ENCODE peak calls at places on chromosome 7, in four cellular contexts. One of them, this sample, is unnamed.

GRCh38 chr7:74587435-74588126 is 69.9 kb upstream of the GTF2I start:
- DNase-seq in GM13976: peak; percentile 89
- DNase-seq in PC-3: peak; percentile 83
- DNase-seq in choroid plexus epithelial cell: peak; percentile 93
- DNase-seq in this sample: peak; percentile 81

GRCh38 chr7:107857541-107857912 is 33.5 kb upstream of the DLD start:
- DNase-seq in GM13976: no peak
- DNase-seq in PC-3: peak; percentile 76
- DNase-seq in choroid plexus epithelial cell: peak; percentile 62
- DNase-seq in this sample: no peak

GRCh38 chr7:17774248-17774647 is 166.0 kb downstream of the SNX13 start:
- DNase-seq in GM13976: no peak
- DNase-seq in PC-3: peak; percentile 78
- DNase-seq in choroid plexus epithelial cell: peak; percentile 80
- DNase-seq in this sample: no peak

GRCh38 chr7:121302214-121302745 is 26.5 kb upstream of the WNT16 start:
- DNase-seq in GM13976: no peak
- DNase-seq in PC-3: peak; percentile 84
- DNase-seq in choroid plexus epithelial cell: peak; percentile 75
- DNase-seq in this sample: no peak

GRCh38 chr7:111091623-111092370 is 870 bp downstream of the LRRN3 start:
- DNase-seq in GM13976: no peak
- DNase-seq in PC-3: no peak
- DNase-seq in choroid plexus epithelial cell: no peak
- DNase-seq in this sample: no peak

GRCh38 chr7:140027866-140028265 is 34.9 kb downstream of the PARP12 start:
- DNase-seq in GM13976: no peak
- DNase-seq in PC-3: no peak
- DNase-seq in choroid plexus epithelial cell: no peak
- DNase-seq in this sample: no peak

GRCh38 chr7:68862736-68863135 is 735.5 kb upstream of the AUTS2 start:
- DNase-seq in GM13976: no peak
- DNase-seq in PC-3: no peak
- DNase-seq in choroid plexus epithelial cell: no peak
- DNase-seq in this sample: no peak

GRCh38 chr7:19112290-19113000 is 5.0 kb downstream of the TWIST1 start:
- DNase-seq in GM13976: no peak
- DNase-seq in PC-3: no peak
- DNase-seq in choroid plexus epithelial cell: peak; percentile 96
- DNase-seq in this sample: no peak

GRCh38 chr7:5766321-5766761 is 15.1 kb downstream of the RNF216 start:
- DNase-seq in GM13976: no peak
- DNase-seq in PC-3: peak; percentile 24
- DNase-seq in choroid plexus epithelial cell: peak; percentile 69
- DNase-seq in this sample: no peak

GRCh38 chr7:40859965-40860543 is 725.2 kb downstream of the SUGCT start:
- DNase-seq in GM13976: no peak
- DNase-seq in PC-3: no peak
- DNase-seq in choroid plexus epithelial cell: no peak
- DNase-seq in this sample: no peak

GRCh38 chr7:57218196-57218716 is 86.0 kb upstream of the ZNF479 start:
- DNase-seq in GM13976: no peak
- DNase-seq in PC-3: no peak
- DNase-seq in choroid plexus epithelial cell: no peak
- DNase-seq in this sample: no peak

GRCh38 chr7:38374507-38374906 is 101.1 kb upstream of the TARP start:
- DNase-seq in GM13976: peak; percentile 61
- DNase-seq in PC-3: peak; percentile 48
- DNase-seq in choroid plexus epithelial cell: peak; percentile 67
- DNase-seq in this sample: peak; percentile 43

GRCh38 chr7:29138588-29138987 is 7.7 kb downstream of the CPVL start:
- DNase-seq in GM13976: no peak
- DNase-seq in PC-3: no peak
- DNase-seq in choroid plexus epithelial cell: no peak
- DNase-seq in this sample: no peak

GRCh38 chr7:101833799-101834198 is 16.4 kb downstream of the CUX1 start:
- DNase-seq in GM13976: no peak
- DNase-seq in PC-3: no peak
- DNase-seq in choroid plexus epithelial cell: no peak
- DNase-seq in this sample: no peak

GRCh38 chr7:129952164-129952652 is 552 bp downstream of the UBE2H start:
- DNase-seq in GM13976: no peak
- DNase-seq in PC-3: peak; percentile 12
- DNase-seq in choroid plexus epithelial cell: peak; percentile 31
- DNase-seq in this sample: peak; percentile 46
- TF ChIP-seq CTCF in GM13976: peak; percentile 11
- TF ChIP-seq CTCF in PC-3: no peak
- TF ChIP-seq CTCF in choroid plexus epithelial cell: no peak
- TF ChIP-seq CTCF in this sample: no peak

GRCh38 chr7:113268757-113269156 is 150.4 kb upstream of the SMIM30 start:
- DNase-seq in GM13976: no peak
- DNase-seq in PC-3: no peak
- DNase-seq in choroid plexus epithelial cell: peak; percentile 37
- DNase-seq in this sample: no peak

GRCh38 chr7:113270790-113271189 is 152.4 kb upstream of the SMIM30 start:
- DNase-seq in GM13976: no peak
- DNase-seq in PC-3: no peak
- DNase-seq in choroid plexus epithelial cell: no peak
- DNase-seq in this sample: no peak

GRCh38 chr7:113267271-113267670 is 148.9 kb upstream of the SMIM30 start:
- DNase-seq in GM13976: no peak
- DNase-seq in PC-3: peak; percentile 12
- DNase-seq in choroid plexus epithelial cell: no peak
- DNase-seq in this sample: no peak

GRCh38 chr7:113263749-113264148 is 145.4 kb upstream of the SMIM30 start:
- DNase-seq in GM13976: no peak
- DNase-seq in PC-3: no peak
- DNase-seq in choroid plexus epithelial cell: no peak
- DNase-seq in this sample: no peak

DNA sequence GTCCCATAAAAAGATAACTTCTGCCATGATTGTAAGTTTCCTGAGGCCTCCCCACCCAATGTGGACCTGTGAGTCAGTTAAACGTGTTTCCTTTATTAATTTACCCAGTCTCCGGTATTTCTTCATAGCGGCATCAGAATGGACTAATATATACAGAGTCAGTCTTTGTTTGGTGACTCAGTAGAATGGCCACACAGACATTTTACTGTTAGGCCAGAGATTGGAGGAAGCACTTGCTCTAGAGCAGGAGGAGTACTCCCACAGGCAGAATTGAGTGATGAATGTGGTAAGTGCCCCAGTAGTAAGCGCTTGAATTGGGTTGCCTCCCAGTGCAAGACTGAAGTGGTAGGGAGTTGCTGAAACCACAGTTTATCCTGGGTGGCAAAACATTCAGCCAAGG is 149.5 kb upstream of the SMIM30 start:
- DNase-seq in GM13976: no peak
- DNase-seq in PC-3: peak; percentile 46
- DNase-seq in choroid plexus epithelial cell: no peak
- DNase-seq in this sample: no peak
- TF ChIP-seq CTCF in GM13976: no peak
- TF ChIP-seq CTCF in PC-3: no peak
- TF ChIP-seq CTCF in choroid plexus epithelial cell: no peak
- TF ChIP-seq CTCF in this sample: no peak

GRCh38 chr7:128792471-128793183 is 859 bp downstream of the CCDC136 start:
- DNase-seq in GM13976: no peak
- DNase-seq in PC-3: no peak
- DNase-seq in choroid plexus epithelial cell: no peak
- DNase-seq in this sample: no peak

GRCh38 chr7:128794436-128794835 is 2.7 kb downstream of the CCDC136 start:
- DNase-seq in GM13976: no peak
- DNase-seq in PC-3: no peak
- DNase-seq in choroid plexus epithelial cell: no peak
- DNase-seq in this sample: no peak

GRCh38 chr7:128793184-128793552 is 1.4 kb downstream of the CCDC136 start:
- DNase-seq in GM13976: no peak
- DNase-seq in PC-3: no peak
- DNase-seq in choroid plexus epithelial cell: no peak
- DNase-seq in this sample: no peak

GRCh38 chr7:128795129-128795528 is 3.4 kb downstream of the CCDC136 start:
- DNase-seq in GM13976: no peak
- DNase-seq in PC-3: no peak
- DNase-seq in choroid plexus epithelial cell: no peak
- DNase-seq in this sample: no peak

DNA sequence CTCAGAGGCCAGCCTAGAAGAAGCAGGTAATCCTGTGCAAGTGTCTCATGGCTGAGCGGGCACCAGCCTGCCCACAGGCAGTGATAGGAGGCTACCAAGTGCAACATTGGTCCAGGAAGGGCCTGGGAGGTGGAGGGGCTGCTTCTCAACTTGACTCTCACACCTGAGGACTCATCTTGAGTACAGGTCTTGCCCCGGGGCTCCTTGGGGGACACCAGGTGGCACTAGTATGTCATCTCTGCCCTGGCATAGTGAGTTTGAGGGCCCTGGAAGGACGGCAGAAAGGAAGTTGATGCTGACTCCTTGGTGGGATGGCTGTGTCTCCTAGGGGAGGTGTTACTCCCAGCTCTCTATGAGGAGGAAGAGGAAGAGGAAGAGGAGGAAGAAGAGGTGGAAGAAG is 2.3 kb downstream of the CCDC136 start:
- DNase-seq in GM13976: peak; percentile 49
- DNase-seq in PC-3: peak; percentile 16
- DNase-seq in choroid plexus epithelial cell: no peak
- DNase-seq in this sample: peak; percentile 55
- TF ChIP-seq CTCF in GM13976: peak; percentile 18
- TF ChIP-seq CTCF in PC-3: peak; percentile 42
- TF ChIP-seq CTCF in choroid plexus epithelial cell: no peak
- TF ChIP-seq CTCF in this sample: peak; percentile 15

DNA sequence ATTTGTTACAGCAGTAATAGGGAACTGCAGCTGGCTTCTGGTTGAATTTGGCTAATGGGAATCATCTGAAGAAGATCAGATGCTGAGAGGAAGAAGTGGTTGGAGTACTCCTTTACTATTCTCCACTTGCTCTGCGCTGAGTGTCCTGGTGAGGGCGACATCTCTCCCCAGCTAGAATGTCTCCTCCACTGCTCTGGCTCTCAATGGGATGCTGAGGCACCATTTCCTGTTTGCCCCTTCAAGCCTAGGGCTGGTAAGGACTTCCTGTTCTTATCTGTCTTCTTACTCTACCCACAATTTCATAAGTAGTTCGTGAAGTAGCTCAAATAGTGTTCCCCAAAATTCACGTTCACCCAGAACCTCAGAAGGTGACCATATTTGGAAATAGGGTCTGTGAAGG is 43.2 kb upstream of the TES start:
- DNase-seq in GM13976: no peak
- DNase-seq in PC-3: no peak
- DNase-seq in choroid plexus epithelial cell: no peak
- DNase-seq in this sample: no peak
- TF ChIP-seq CTCF in GM13976: no peak
- TF ChIP-seq CTCF in PC-3: peak; percentile 30
- TF ChIP-seq CTCF in choroid plexus epithelial cell: peak; percentile 33
- TF ChIP-seq CTCF in this sample: no peak

DNA sequence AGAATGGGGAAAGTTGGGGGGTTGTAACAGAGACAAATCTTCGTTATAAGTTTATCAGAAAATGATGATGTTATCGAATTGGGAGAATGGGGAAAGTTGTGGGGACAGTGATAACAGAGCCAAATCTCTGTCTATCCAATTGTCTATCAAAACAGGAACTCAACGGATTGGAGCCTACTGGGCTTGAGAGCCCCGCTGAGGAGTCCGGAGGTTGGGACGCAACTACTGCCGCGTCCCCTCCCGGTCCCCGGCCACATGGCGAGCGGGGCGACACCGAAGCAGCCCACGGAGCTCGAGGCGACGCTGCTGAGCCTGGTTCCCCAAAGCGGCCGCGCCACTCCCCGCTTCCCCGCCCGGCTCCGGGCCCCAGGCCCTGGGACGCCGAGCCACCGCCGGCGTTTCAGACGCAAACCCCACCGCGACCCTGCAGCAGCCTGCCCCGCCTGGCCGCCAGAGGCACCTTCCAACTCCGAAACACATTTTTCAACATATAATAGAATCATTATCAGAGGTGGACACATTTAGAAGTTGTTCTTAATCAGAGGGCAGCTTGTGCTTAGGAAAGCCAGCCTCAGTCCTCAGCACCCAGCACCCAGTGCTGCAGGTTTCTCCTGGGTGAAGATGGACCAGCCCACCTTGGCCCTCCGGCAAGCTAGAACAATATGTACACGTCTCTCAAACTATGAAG is 13.8 kb upstream of the RALA start:
- DNase-seq in GM13976: peak; percentile 66
- DNase-seq in PC-3: no peak
- DNase-seq in choroid plexus epithelial cell: no peak
- DNase-seq in this sample: peak; percentile 58
- TF ChIP-seq CTCF in GM13976: no peak
- TF ChIP-seq CTCF in PC-3: no peak
- TF ChIP-seq CTCF in choroid plexus epithelial cell: peak; percentile 41
- TF ChIP-seq CTCF in this sample: no peak

GRCh38 chr7:87219545-87220025 is at the start of gene TMEM243:
- DNase-seq in GM13976: peak; percentile 89
- DNase-seq in PC-3: peak; percentile 54
- DNase-seq in choroid plexus epithelial cell: peak; percentile 75
- DNase-seq in this sample: peak; percentile 90

GRCh38 chr7:87218941-87219544 is 489 bp downstream of the TMEM243 start:
- DNase-seq in GM13976: peak; percentile 44
- DNase-seq in PC-3: peak; percentile 57
- DNase-seq in choroid plexus epithelial cell: peak; percentile 46
- DNase-seq in this sample: peak; percentile 47

GRCh38 chr7:87220734-87221215 is 1.2 kb upstream of the TMEM243 start:
- DNase-seq in GM13976: no peak
- DNase-seq in PC-3: peak; percentile 51
- DNase-seq in choroid plexus epithelial cell: peak; percentile 23
- DNase-seq in this sample: no peak

GRCh38 chr7:87217983-87218653 is 1.4 kb downstream of the TMEM243 start:
- DNase-seq in GM13976: no peak
- DNase-seq in PC-3: no peak
- DNase-seq in choroid plexus epithelial cell: no peak
- DNase-seq in this sample: no peak

GRCh38 chr7:87220026-87220733 is 648 bp upstream of the TMEM243 start:
- DNase-seq in GM13976: peak; percentile 85
- DNase-seq in PC-3: peak; percentile 82
- DNase-seq in choroid plexus epithelial cell: peak; percentile 75
- DNase-seq in this sample: peak; percentile 83
- TF ChIP-seq CTCF in GM13976: no peak
- TF ChIP-seq CTCF in PC-3: no peak
- TF ChIP-seq CTCF in choroid plexus epithelial cell: no peak
- TF ChIP-seq CTCF in this sample: no peak

GRCh38 chr7:67309764-67310548 is 313.3 kb downstream of the TYW1 start:
- DNase-seq in GM13976: no peak
- DNase-seq in PC-3: no peak
- DNase-seq in choroid plexus epithelial cell: peak; percentile 22
- DNase-seq in this sample: no peak
- TF ChIP-seq CTCF in GM13976: no peak
- TF ChIP-seq CTCF in PC-3: no peak
- TF ChIP-seq CTCF in choroid plexus epithelial cell: no peak
- TF ChIP-seq CTCF in this sample: no peak

GRCh38 chr7:144786079-144786478 is 49.8 kb downstream of the TPK1 start:
- DNase-seq in GM13976: no peak
- DNase-seq in PC-3: no peak
- DNase-seq in choroid plexus epithelial cell: no peak
- DNase-seq in this sample: no peak

GRCh38 chr7:144785491-144785890 is 50.4 kb downstream of the TPK1 start:
- DNase-seq in GM13976: no peak
- DNase-seq in PC-3: no peak
- DNase-seq in choroid plexus epithelial cell: no peak
- DNase-seq in this sample: no peak

GRCh38 chr7:144787127-144787526 is 48.7 kb downstream of the TPK1 start:
- DNase-seq in GM13976: no peak
- DNase-seq in PC-3: peak; percentile 23
- DNase-seq in choroid plexus epithelial cell: peak; percentile 13
- DNase-seq in this sample: no peak

GRCh38 chr7:144784943-144785342 is 50.9 kb downstream of the TPK1 start:
- DNase-seq in GM13976: no peak
- DNase-seq in PC-3: no peak
- DNase-seq in choroid plexus epithelial cell: peak; percentile 39
- DNase-seq in this sample: no peak

GRCh38 chr7:144786522-144786921 is 49.3 kb downstream of the TPK1 start:
- DNase-seq in GM13976: peak; percentile 15
- DNase-seq in PC-3: no peak
- DNase-seq in choroid plexus epithelial cell: peak; percentile 4
- DNase-seq in this sample: peak; percentile 6
- TF ChIP-seq CTCF in GM13976: no peak
- TF ChIP-seq CTCF in PC-3: peak; percentile 37
- TF ChIP-seq CTCF in choroid plexus epithelial cell: no peak
- TF ChIP-seq CTCF in this sample: no peak